ENCODE peak calls at places on chromosomes 1 and 21, in five cellular contexts. F is BE2C, O is thoracic aorta, A is cardiac muscle cell, W is IMR-90. L is an unnamed sample.

GRCh38 chr21:38796426-38796825 is 9.3 kb upstream of the ETS2 start:
- DNase-seq in F (no peak), O (no peak), A (no peak), W (peak; percentile 56), L (no peak)

GRCh38 chr1:35097224-35097623 is 18.0 kb downstream of the ZMYM1 start:
- DNase-seq in F (no peak), O (no peak), A (no peak), W (no peak), L (no peak)

GRCh38 chr1:118151312-118151937 is 33.6 kb downstream of the SPAG17 start:
- DNase-seq in F (peak; percentile 52), O (no peak), A (peak; percentile 63), W (peak; percentile 67), L (peak; percentile 31)

GRCh38 chr1:232602622-232603021 is 27.3 kb downstream of the SIPA1L2 start:
- DNase-seq in F (no peak), O (no peak), A (no peak), W (no peak), L (no peak)

GRCh38 chr1:158035976-158036583 is 42.6 kb downstream of the KIRREL1 start:
- DNase-seq in F (peak; percentile 18), O (no peak), A (peak; percentile 64), W (peak; percentile 68), L (no peak)

GRCh38 chr1:8661185-8662110 is 156.0 kb downstream of the RERE start:
- DNase-seq in F (no peak), O (peak; percentile 36), A (no peak), W (peak; percentile 91), L (peak; percentile 64)

GRCh38 chr1:32623775-32624174 is 26.6 kb downstream of the ZBTB8OS start:
- DNase-seq in F (no peak), O (no peak), A (no peak), W (no peak), L (no peak)

GRCh38 chr1:211581521-211581920 is 2.6 kb upstream of the SLC30A1 start:
- DNase-seq in F (no peak), O (no peak), A (no peak), W (peak; percentile 78), L (peak; percentile 78)

GRCh38 chr1:224874775-224875174 is 54.7 kb upstream of the DNAH14 start:
- DNase-seq in F (no peak), O (no peak), A (no peak), W (no peak), L (no peak)

GRCh38 chr1:91650764-91651163 is 150.1 kb downstream of the CDC7 start:
- DNase-seq in F (no peak), O (peak; percentile 68), A (no peak), W (peak; percentile 100), L (peak; percentile 96)

GRCh38 chr1:46535063-46535462 is 16.4 kb downstream of the KNCN start:
- DNase-seq in F (peak; percentile 20), O (no peak), A (peak; percentile 51), W (no peak), L (no peak)

GRCh38 chr1:53327183-53327941 is 508 bp downstream of the LRP8 start:
- DNase-seq in F (peak; percentile 61), O (no peak), A (peak; percentile 63), W (peak; percentile 15), L (peak; percentile 61)

GRCh38 chr1:119327066-119327435 is 41.5 kb upstream of the HAO2 start:
- DNase-seq in F (no peak), O (no peak), A (peak; percentile 28), W (no peak), L (no peak)

GRCh38 chr1:18443573-18444520 is 36.9 kb upstream of the KLHDC7A start:
- DNase-seq in F (no peak), O (no peak), A (no peak), W (no peak), L (no peak)

GRCh38 chr21:25639922-25640670 is 1.0 kb downstream of the JAM2 start:
- DNase-seq in F (peak; percentile 85), O (no peak), A (peak; percentile 56), W (no peak), L (no peak)

GRCh38 chr1:119739150-119739549 is 27.4 kb downstream of the PHGDH start:
- DNase-seq in F (peak; percentile 38), O (no peak), A (no peak), W (no peak), L (no peak)

GRCh38 chr1:156060937-156061636 is at the start of gene RAB25:
- DNase-seq in F (no peak), O (no peak), A (no peak), W (no peak), L (no peak)

DNA sequence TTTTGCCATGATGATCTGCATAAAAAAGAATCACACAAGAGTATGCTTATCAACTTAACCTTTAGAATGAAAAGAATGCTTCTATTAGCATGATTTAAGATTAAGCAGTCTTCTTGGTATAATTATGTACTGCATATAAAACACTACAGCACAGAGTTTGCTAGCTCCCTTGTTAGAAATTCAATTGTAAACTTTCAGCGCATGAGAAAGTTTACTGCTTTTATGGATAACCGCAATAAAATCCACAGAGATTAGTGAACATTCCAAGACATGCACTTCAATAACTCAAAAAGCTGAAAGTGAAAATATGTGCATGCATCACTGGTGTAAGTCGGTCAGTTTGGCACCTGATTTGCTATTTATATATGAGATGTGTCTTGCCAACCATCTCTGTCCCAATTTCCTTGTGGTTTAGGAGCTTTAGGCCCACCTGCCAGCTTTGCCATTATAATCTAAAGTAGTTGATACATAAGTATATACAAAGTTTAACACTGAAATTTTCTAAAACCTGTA is 16.9 kb downstream of the CCT8 start:
- DNase-seq in F (no peak), O (no peak), A (no peak), W (no peak), L (peak; percentile 45)
- H3K36me3 ChIP-seq in F (peaks cover 83% of the 10 kb centered on the region), O (peaks cover 37% of the 10 kb centered on the region), A (peaks cover 74% of the 10 kb centered on the region), W (peaks cover 59% of the 10 kb centered on the region), L (peaks cover 83% of the 10 kb centered on the region)

DNA sequence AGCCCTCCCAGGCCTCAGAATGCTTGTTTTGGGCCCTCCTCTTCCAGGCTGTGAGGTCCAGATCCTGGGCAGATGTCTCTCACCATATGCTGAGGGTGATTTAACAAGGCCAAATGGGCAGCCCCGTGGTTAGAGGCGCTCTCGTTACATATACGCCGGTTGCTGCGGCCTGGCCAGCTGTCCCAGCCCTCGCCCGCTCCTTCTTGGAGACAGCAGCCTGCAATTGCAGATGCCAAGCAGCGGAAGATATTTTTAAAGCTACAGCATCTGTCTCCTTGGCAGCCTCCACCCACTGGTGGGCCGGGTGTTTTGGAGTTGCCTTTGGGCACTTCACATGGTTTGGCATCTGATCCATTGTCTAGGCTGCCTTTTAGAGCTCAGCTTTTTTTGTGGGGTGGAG is 178.8 kb upstream of the NFIA start:
- DNase-seq in F (peak; percentile 30), O (peak; percentile 19), A (no peak), W (no peak), L (peak; percentile 91)
- H3K27me3 ChIP-seq in F (no peaks in the 10 kb centered on the region), O (no peaks in the 10 kb centered on the region), A (no peaks in the 10 kb centered on the region), W (no peaks in the 10 kb centered on the region), L (no peaks in the 10 kb centered on the region)

GRCh38 chr1:226324479-226324878 is 15.5 kb upstream of the LIN9 start:
- DNase-seq in F (no peak), O (no peak), A (no peak), W (no peak), L (no peak)

GRCh38 chr1:226322986-226323385 is 14.0 kb upstream of the LIN9 start:
- DNase-seq in F (no peak), O (no peak), A (no peak), W (no peak), L (no peak)

GRCh38 chr1:226318471-226318870 is 9.5 kb upstream of the LIN9 start:
- DNase-seq in F (no peak), O (no peak), A (no peak), W (no peak), L (no peak)

GRCh38 chr1:226325178-226325577 is 16.2 kb upstream of the LIN9 start:
- DNase-seq in F (no peak), O (no peak), A (no peak), W (no peak), L (peak; percentile 46)

GRCh38 chr1:226320930-226321329 is 12.0 kb upstream of the LIN9 start:
- DNase-seq in F (no peak), O (no peak), A (no peak), W (no peak), L (no peak)
- H3K36me3 ChIP-seq in F (no peaks in the 10 kb centered on the region), O (no peaks in the 10 kb centered on the region), A (no peaks in the 10 kb centered on the region), W (no peaks in the 10 kb centered on the region), L (no peaks in the 10 kb centered on the region)

GRCh38 chr1:188218289-188218688 is 1389.5 kb downstream of the PLA2G4A start:
- DNase-seq in F (no peak), O (no peak), A (no peak), W (no peak), L (no peak)

GRCh38 chr1:188228623-188229022 is 1399.9 kb downstream of the PLA2G4A start:
- DNase-seq in F (no peak), O (no peak), A (peak; percentile 11), W (peak; percentile 4), L (no peak)

GRCh38 chr1:188225975-188226374 is 1397.2 kb downstream of the PLA2G4A start:
- DNase-seq in F (no peak), O (no peak), A (no peak), W (no peak), L (no peak)

GRCh38 chr1:188220051-188220450 is 1391.3 kb downstream of the PLA2G4A start:
- DNase-seq in F (no peak), O (no peak), A (no peak), W (no peak), L (no peak)

DNA sequence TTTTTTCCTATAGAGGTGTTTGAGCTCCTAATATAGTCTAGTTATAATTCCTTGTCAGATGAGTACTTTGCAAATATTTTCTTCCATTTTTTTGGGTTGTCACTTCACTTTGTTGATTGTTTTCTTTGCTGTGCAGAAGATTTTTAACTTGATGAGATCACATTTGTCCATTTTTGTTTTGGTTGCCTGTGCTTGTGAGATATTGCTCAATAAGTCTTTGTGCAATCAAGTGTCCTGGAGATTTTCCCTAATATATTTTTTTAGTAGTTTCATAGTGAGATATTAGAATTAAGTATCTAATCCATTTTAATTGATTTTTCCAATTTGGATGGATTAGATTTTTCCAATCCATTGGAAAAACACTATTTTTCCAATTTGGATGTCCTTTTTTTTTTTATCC is 1395.5 kb downstream of the PLA2G4A start:
- DNase-seq in F (no peak), O (no peak), A (no peak), W (no peak), L (no peak)
- H3K27me3 ChIP-seq in F (no peaks in the 10 kb centered on the region), O (no peaks in the 10 kb centered on the region), A (no peaks in the 10 kb centered on the region), W (no peaks in the 10 kb centered on the region), L (no peaks in the 10 kb centered on the region)

GRCh38 chr1:214615871-214616270 is 12.9 kb downstream of the CENPF start:
- DNase-seq in F (no peak), O (no peak), A (no peak), W (peak; percentile 77), L (no peak)

GRCh38 chr1:214617843-214618242 is 14.8 kb downstream of the CENPF start:
- DNase-seq in F (no peak), O (no peak), A (no peak), W (no peak), L (no peak)

GRCh38 chr1:214617246-214617645 is 14.3 kb downstream of the CENPF start:
- DNase-seq in F (no peak), O (no peak), A (no peak), W (no peak), L (no peak)

GRCh38 chr1:214623430-214623829 is 20.4 kb downstream of the CENPF start:
- DNase-seq in F (no peak), O (no peak), A (no peak), W (no peak), L (no peak)

GRCh38 chr1:214621178-214621577 is 18.2 kb downstream of the CENPF start:
- DNase-seq in F (no peak), O (no peak), A (no peak), W (no peak), L (no peak)
- H3K36me3 ChIP-seq in F (peaks cover 75% of the 10 kb centered on the region), O (no peaks in the 10 kb centered on the region), A (peaks cover 28% of the 10 kb centered on the region), W (peaks cover 2% of the 10 kb centered on the region), L (peaks cover 90% of the 10 kb centered on the region)